ENCODE peak calls at places on chromosomes 13 and 19, in nine cellular contexts. W is upper lobe of left lung, U is K562, B is transverse colon, K is HCT116, O is vagina, V is H1, P is sigmoid colon, F is endothelial cell of umbilical vein. R is an unnamed sample.

GRCh38 chr13:76016799-76017198 is 380.7 kb downstream of the LMO7 start:
- DNase-seq in W (no peak), U (peak), B (peak), K (peak), O (no peak), V (peak), P (no peak), F (peak), R (no peak)

GRCh38 chr19:30046522-30046921 is 104.5 kb downstream of the URI1 start:
- DNase-seq in W (no peak), U (no peak), B (no peak), K (no peak), O (no peak), V (no peak), P (no peak), F (no peak), R (no peak)

GRCh38 chr13:109919715-109920375 is 133.5 kb upstream of the IRS2 start:
- DNase-seq in W (no peak), U (no peak), B (no peak), K (no peak), O (no peak), V (no peak), P (no peak), F (no peak), R (no peak)

GRCh38 chr13:37640499-37640898 is 41.9 kb upstream of the POSTN start:
- DNase-seq in W (no peak), U (no peak), B (no peak), K (no peak), O (no peak), V (no peak), P (no peak), F (peak), R (no peak)

GRCh38 chr13:45696610-45697226 is 5.4 kb upstream of the CBY2 start:
- DNase-seq in W (no peak), U (no peak), B (no peak), K (no peak), O (no peak), V (no peak), P (no peak), F (no peak), R (no peak)

GRCh38 chr19:53621885-53622710 is 9.7 kb upstream of the DPRX start:
- DNase-seq in W (no peak), U (no peak), B (no peak), K (no peak), O (no peak), V (no peak), P (no peak), F (no peak), R (peak)

GRCh38 chr13:113816248-113816924 is 47.5 kb downstream of the GAS6 start:
- DNase-seq in W (peak), U (no peak), B (no peak), K (no peak), O (no peak), V (no peak), P (no peak), F (no peak), R (no peak)

GRCh38 chr13:62781866-62782265 is 1366.2 kb upstream of the PCDH20 start:
- DNase-seq in W (no peak), U (no peak), B (no peak), K (no peak), O (no peak), V (no peak), P (no peak), F (no peak), R (no peak)

GRCh38 chr19:40576181-40576584 is 490 bp upstream of the SHKBP1 start:
- DNase-seq in W (peak), U (no peak), B (no peak), K (no peak), O (no peak), V (peak), P (no peak), F (no peak), R (no peak)

GRCh38 chr19:45508681-45508930 is 1.3 kb downstream of the VASP start:
- DNase-seq in W (peak), U (no peak), B (no peak), K (no peak), O (no peak), V (no peak), P (no peak), F (no peak), R (no peak)

GRCh38 chr13:64675256-64675892 is 2554.8 kb downstream of the PCDH9 start:
- DNase-seq in W (no peak), U (no peak), B (no peak), K (no peak), O (no peak), V (no peak), P (no peak), F (no peak), R (no peak)

GRCh38 chr13:32682740-32683139 is 96.5 kb downstream of the PDS5B start:
- DNase-seq in W (no peak), U (no peak), B (no peak), K (no peak), O (no peak), V (no peak), P (no peak), F (no peak), R (no peak)

GRCh38 chr19:8589177-8589714 is 12.0 kb upstream of the MYO1F start:
- DNase-seq in W (peak), U (no peak), B (no peak), K (no peak), O (no peak), V (no peak), P (no peak), F (no peak), R (no peak)

GRCh38 chr13:49567501-49567900 is 17.9 kb downstream of the RCBTB1 start:
- DNase-seq in W (no peak), U (no peak), B (no peak), K (no peak), O (no peak), V (no peak), P (no peak), F (no peak), R (no peak)

GRCh38 chr13:92103673-92104296 is 705.4 kb downstream of the GPC5 start:
- DNase-seq in W (no peak), U (no peak), B (no peak), K (no peak), O (no peak), V (no peak), P (no peak), F (no peak), R (no peak)

GRCh38 chr19:38617764-38618589 is at the start of gene MAP4K1:
- DNase-seq in W (peak), U (no peak), B (peak), K (no peak), O (no peak), V (no peak), P (no peak), F (no peak), R (no peak)

GRCh38 chr19:45630463-45630862 is 8.7 kb downstream of the EML2 start:
- DNase-seq in W (no peak), U (no peak), B (no peak), K (peak), O (no peak), V (no peak), P (no peak), F (peak), R (no peak)

GRCh38 chr13:109755997-109756396 is 30.4 kb downstream of the IRS2 start:
- DNase-seq in W (no peak), U (no peak), B (no peak), K (no peak), O (no peak), V (no peak), P (no peak), F (no peak), R (no peak)

GRCh38 chr13:101309014-101309619 is 107.2 kb downstream of the NALCN start:
- DNase-seq in W (no peak), U (no peak), B (no peak), K (no peak), O (no peak), V (no peak), P (no peak), F (no peak), R (no peak)

GRCh38 chr13:71879129-71879535 is 12.1 kb upstream of the DACH1 start:
- DNase-seq in W (no peak), U (no peak), B (no peak), K (peak), O (no peak), V (no peak), P (no peak), F (peak), R (no peak)

GRCh38 chr19:15330801-15331418 is 1.4 kb downstream of the BRD4 start:
- DNase-seq in W (no peak), U (no peak), B (peak), K (no peak), O (no peak), V (no peak), P (no peak), F (peak), R (no peak)

GRCh38 chr19:51796195-51796679 is 1.3 kb downstream of the FPR3 start:
- DNase-seq in W (no peak), U (peak), B (no peak), K (no peak), O (no peak), V (no peak), P (no peak), F (no peak), R (no peak)
- TF ChIP-seq POLR2AphosphoS5 in W (no peak), U (peak), B (peak), K (no peak), O (no peak), V (no peak), P (peak), F (no peak), R (no peak)

GRCh38 chr13:80342541-80343371 is 1.8 kb upstream of the SPRY2 start:
- DNase-seq in W (peak), U (peak), B (peak), K (no peak), O (no peak), V (peak), P (peak), F (peak), R (peak)
- TF ChIP-seq POLR2A in W (no peak), U (no peak), B (peak), K (no peak), O (no peak), V (no peak), P (peak), F (no peak), R (no peak)

GRCh38 chr19:6825076-6825774 is 52.7 kb downstream of the VAV1 start:
- DNase-seq in W (no peak), U (no peak), B (no peak), K (no peak), O (no peak), V (no peak), P (no peak), F (no peak), R (no peak)

GRCh38 chr19:6832412-6832811 is 55.0 kb upstream of the ADGRE1 start:
- DNase-seq in W (no peak), U (no peak), B (no peak), K (no peak), O (no peak), V (no peak), P (no peak), F (no peak), R (no peak)

GRCh38 chr19:6826281-6826920 is 53.9 kb downstream of the VAV1 start:
- DNase-seq in W (peak), U (no peak), B (no peak), K (no peak), O (no peak), V (no peak), P (no peak), F (no peak), R (no peak)

GRCh38 chr19:6828698-6829633 is 56.5 kb downstream of the VAV1 start:
- DNase-seq in W (peak), U (peak), B (no peak), K (peak), O (no peak), V (no peak), P (no peak), F (no peak), R (no peak)

GRCh38 chr19:6828306-6828697 is 55.8 kb downstream of the VAV1 start:
- DNase-seq in W (peak), U (peak), B (no peak), K (peak), O (no peak), V (no peak), P (no peak), F (no peak), R (no peak)
- H3K4me3 ChIP-seq in W (no peak), U (peak), B (no peak), K (peak), O (no peak), V (no peak), P (no peak), F (no peak), R (no peak)

GRCh38 chr19:11507370-11508078 is 1.9 kb upstream of the ZNF653 start:
- DNase-seq in W (peak), U (no peak), B (no peak), K (no peak), O (no peak), V (no peak), P (no peak), F (no peak), R (no peak)

GRCh38 chr19:11505032-11505503 is 571 bp downstream of the ZNF653 start:
- DNase-seq in W (peak), U (peak), B (peak), K (peak), O (peak), V (peak), P (peak), F (peak), R (peak)

GRCh38 chr19:11505504-11506100 is at the start of gene ZNF653:
- DNase-seq in W (peak), U (peak), B (peak), K (peak), O (peak), V (peak), P (peak), F (peak), R (peak)

GRCh38 chr19:11504502-11505031 is 1.1 kb downstream of the ZNF653 start:
- DNase-seq in W (no peak), U (no peak), B (no peak), K (no peak), O (no peak), V (no peak), P (no peak), F (no peak), R (no peak)

GRCh38 chr19:11506101-11506555 is 489 bp upstream of the ZNF653 start:
- DNase-seq in W (peak), U (no peak), B (no peak), K (no peak), O (no peak), V (no peak), P (no peak), F (no peak), R (no peak)
- TF ChIP-seq POLR2AphosphoS5 in W (no peak), U (no peak), B (no peak), K (no peak), O (peak), V (no peak), P (no peak), F (no peak), R (no peak)

DNA sequence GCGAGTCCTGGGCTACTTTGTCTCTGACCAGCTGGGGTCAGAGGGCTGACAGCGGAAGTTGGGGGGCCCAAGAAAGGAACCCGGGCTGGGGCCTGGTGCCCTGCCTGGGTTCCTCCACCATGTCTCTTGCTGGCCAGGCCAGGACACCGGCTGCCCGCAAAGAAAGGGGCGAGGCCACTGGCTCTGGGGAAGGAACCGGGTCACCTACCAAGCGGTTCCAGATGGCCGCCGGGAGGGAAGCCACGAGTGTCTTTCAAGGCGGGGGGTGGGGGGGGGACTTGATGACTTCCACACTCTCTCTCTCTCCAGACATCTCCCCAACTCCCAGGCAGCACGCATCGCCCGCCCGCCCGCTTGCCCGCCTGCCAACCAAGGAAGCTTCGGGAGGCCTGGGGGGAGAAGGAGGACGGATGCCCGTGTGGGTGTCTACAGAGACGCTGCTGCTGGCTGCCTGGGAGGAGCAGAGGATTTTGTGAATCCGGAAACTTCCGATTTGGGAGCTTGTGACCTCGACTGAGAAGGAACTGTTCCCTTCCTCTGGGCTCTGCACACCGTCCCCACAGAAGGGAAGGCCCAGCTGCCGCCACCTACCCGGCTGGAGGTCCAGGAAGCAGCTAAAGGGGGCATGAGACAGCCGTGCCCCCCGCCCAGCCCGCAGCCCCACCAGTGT is 1.1 kb downstream of the PIP5K1C start:
- DNase-seq in W (peak), U (peak), B (peak), K (no peak), O (no peak), V (no peak), P (peak), F (peak), R (no peak)
- TF ChIP-seq POLR2A in W (no peak), U (no peak), B (peak), K (no peak), O (no peak), V (no peak), P (peak), F (no peak), R (no peak)

DNA sequence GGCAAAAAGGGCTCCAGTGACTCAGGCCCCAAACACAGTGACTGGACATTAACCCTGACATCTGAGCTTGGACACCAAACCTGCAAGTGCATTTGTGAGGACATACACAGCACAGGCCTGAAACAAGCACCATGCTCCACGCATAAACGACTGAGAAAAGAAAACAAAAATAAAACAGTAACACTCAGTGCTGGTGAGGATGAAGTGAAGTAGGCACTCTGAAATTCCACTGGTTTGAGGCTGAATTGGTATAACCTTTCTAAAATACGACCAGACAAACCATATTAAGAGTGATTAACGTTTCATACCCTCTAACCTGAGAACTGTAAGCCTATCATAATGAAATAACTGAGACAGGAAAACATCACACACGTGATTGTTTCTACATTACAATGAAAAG is 5.5 kb downstream of the SLC35E1 start:
- DNase-seq in W (no peak), U (no peak), B (no peak), K (no peak), O (no peak), V (no peak), P (no peak), F (no peak), R (no peak)
- H3K4me3 ChIP-seq in W (no peak), U (no peak), B (no peak), K (no peak), O (no peak), V (no peak), P (no peak), F (no peak), R (no peak)

GRCh38 chr19:13986348-13986904 is 19.7 kb downstream of the RFX1 start:
- DNase-seq in W (peak), U (no peak), B (peak), K (no peak), O (no peak), V (peak), P (peak), F (peak), R (no peak)
- TF ChIP-seq POLR2AphosphoS5 in W (peak), U (no peak), B (peak), K (no peak), O (peak), V (peak), P (peak), F (peak), R (no peak)

GRCh38 chr19:1324249-1324791 is 38.6 kb downstream of the EFNA2 start:
- DNase-seq in W (no peak), U (no peak), B (no peak), K (no peak), O (no peak), V (no peak), P (no peak), F (no peak), R (no peak)

GRCh38 chr19:1324792-1325567 is 39.3 kb downstream of the EFNA2 start:
- DNase-seq in W (peak), U (peak), B (peak), K (peak), O (no peak), V (no peak), P (peak), F (peak), R (peak)

GRCh38 chr19:1325568-1326294 is 40.1 kb downstream of the EFNA2 start:
- DNase-seq in W (peak), U (no peak), B (no peak), K (no peak), O (no peak), V (no peak), P (no peak), F (no peak), R (no peak)

GRCh38 chr19:1322198-1322981 is 36.7 kb downstream of the EFNA2 start:
- DNase-seq in W (peak), U (no peak), B (no peak), K (no peak), O (no peak), V (no peak), P (no peak), F (no peak), R (no peak)

DNA sequence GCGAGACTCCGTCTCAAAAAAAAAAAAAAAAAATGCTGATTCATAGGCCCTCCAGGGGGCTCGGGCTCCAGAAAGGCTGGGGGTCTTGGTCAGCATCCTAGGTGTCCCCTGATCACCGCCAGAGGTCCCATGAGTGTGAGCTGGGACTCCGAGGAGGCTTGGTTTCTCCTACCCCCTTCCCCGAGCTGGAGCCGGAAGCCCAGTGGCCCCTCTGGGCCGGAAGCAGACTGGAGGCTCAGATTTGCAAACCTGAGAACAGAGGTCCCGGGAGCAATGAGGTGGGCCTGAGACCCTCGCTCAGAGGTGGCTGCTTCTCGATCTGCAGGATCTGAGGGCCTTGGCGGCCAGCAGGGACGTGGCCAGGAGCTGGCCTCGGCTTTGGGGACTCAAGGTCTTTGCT is 41.5 kb downstream of the EFNA2 start:
- DNase-seq in W (no peak), U (no peak), B (no peak), K (no peak), O (no peak), V (no peak), P (no peak), F (no peak), R (no peak)
- TF ChIP-seq POLR2A in W (no peak), U (no peak), B (no peak), K (no peak), O (no peak), V (no peak), P (no peak), F (no peak), R (no peak)

GRCh38 chr19:36082916-36083315 is 28.0 kb upstream of the OVOL3 start:
- DNase-seq in W (no peak), U (no peak), B (no peak), K (no peak), O (no peak), V (no peak), P (no peak), F (no peak), R (no peak)

GRCh38 chr19:36081894-36082293 is 27.2 kb downstream of the WDR62 start:
- DNase-seq in W (no peak), U (no peak), B (no peak), K (no peak), O (no peak), V (no peak), P (no peak), F (no peak), R (no peak)

GRCh38 chr19:36084231-36085009 is 26.5 kb upstream of the OVOL3 start:
- DNase-seq in W (no peak), U (no peak), B (no peak), K (no peak), O (no peak), V (no peak), P (no peak), F (no peak), R (no peak)

GRCh38 chr19:36079389-36079788 is 24.7 kb downstream of the WDR62 start:
- DNase-seq in W (no peak), U (no peak), B (no peak), K (no peak), O (no peak), V (no peak), P (no peak), F (no peak), R (no peak)

DNA sequence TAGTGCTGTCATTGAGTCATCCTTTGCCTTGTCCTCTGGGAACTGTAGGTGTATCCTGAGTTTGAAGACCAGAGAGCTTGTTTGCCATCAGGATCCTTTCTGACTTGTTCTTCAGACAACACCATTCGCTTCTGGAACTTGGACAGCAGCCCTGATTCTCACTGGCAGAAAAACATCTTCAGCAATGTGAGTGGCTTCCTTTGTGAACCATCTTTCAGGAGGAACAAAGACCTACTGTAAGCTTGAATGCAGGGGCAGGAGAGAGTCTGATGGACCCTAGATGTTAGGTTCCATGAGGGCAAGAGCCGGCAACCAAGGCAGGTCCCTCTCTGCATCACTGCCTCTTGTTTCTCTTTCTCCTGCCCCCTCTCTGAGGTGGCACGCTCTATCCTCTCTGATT is 26.7 kb downstream of the WDR62 start:
- DNase-seq in W (no peak), U (no peak), B (no peak), K (no peak), O (no peak), V (no peak), P (no peak), F (no peak), R (peak)
- H3K4me3 ChIP-seq in W (no peak), U (no peak), B (no peak), K (no peak), O (no peak), V (no peak), P (no peak), F (no peak), R (no peak)